ENCODE peak calls at places on chromosomes 11 and 22, in six cellular contexts. O is myocyte; F is activated naive CD8-positive, alpha-beta T cell treated with anti-CD3 and anti-CD28 coated beads, Interleukin-2, amount 50 U/mL, for 24 hours; Q is endothelial cell of umbilical vein; G is stimulated activated naive CD4-positive, alpha-beta T cell; Y is NCI-H2081. D is an unnamed sample.

GRCh38 chr11:8756201-8756600 is 73.6 kb downstream of the RPL27A start:
- DNase-seq in F (no peak), O (peak), Q (no peak), G (no peak), Y (no peak), D (no peak)

GRCh38 chr11:4072668-4073285 is 21.8 kb upstream of the RRM1 start:
- DNase-seq in F (peak), G (peak), O (peak), Q (peak), Y (peak), D (peak)

GRCh38 chr11:236774-237767 is at the start of gene PSMD13:
- DNase-seq in O (peak), Q (peak), Y (peak), F (peak), G (peak), D (peak)

GRCh38 chr11:66112640-66113098 is 42.6 kb downstream of the PACS1 start:
- DNase-seq in O (peak), Q (peak), G (no peak), F (no peak), Y (no peak), D (no peak)

GRCh38 chr22:22552630-22553029 is 6.4 kb downstream of the PRAME start:
- DNase-seq in Q (no peak), G (no peak), O (peak), Y (no peak), F (no peak), D (no peak)

GRCh38 chr22:32926600-32926999 is 125.1 kb downstream of the TIMP3 start:
- DNase-seq in G (no peak), Q (no peak), Y (no peak), O (peak), F (peak), D (no peak)

GRCh38 chr11:114162719-114163123 is 103.2 kb downstream of the ZBTB16 start:
- DNase-seq in G (no peak), Q (peak), F (no peak), Y (peak), O (peak), D (peak)

GRCh38 chr11:60193687-60194433 is 11.0 kb upstream of the MS4A6A start:
- DNase-seq in F (peak), Q (peak), G (peak), O (peak), Y (peak), D (peak)

GRCh38 chr11:122181372-122181771 is 65.4 kb upstream of the BLID start:
- DNase-seq in Q (peak), O (no peak), G (no peak), F (no peak), Y (no peak), D (no peak)

GRCh38 chr22:49046546-49047305 is 780.9 kb downstream of the BRD1 start:
- DNase-seq in O (no peak), G (no peak), Q (no peak), Y (peak), F (peak), D (peak)

GRCh38 chr11:16771350-16772140 is 33.1 kb downstream of the C11orf58 start:
- DNase-seq in Y (no peak), Q (no peak), G (no peak), O (no peak), F (no peak), D (no peak)

GRCh38 chr11:61378713-61379313 is 13.6 kb upstream of the TMEM216 start:
- DNase-seq in Q (no peak), O (peak), F (no peak), G (no peak), Y (no peak), D (no peak)

GRCh38 chr11:119759324-119759723 is 30.3 kb upstream of the NECTIN1 start:
- DNase-seq in Q (no peak), O (peak), Y (no peak), F (no peak), G (no peak), D (no peak)

GRCh38 chr11:80698646-80699045 is 1257.8 kb upstream of the TENM4 start:
- DNase-seq in G (no peak), O (no peak), Q (no peak), Y (no peak), F (no peak), D (no peak)

GRCh38 chr22:24146791-24147353 is 34.4 kb upstream of the SUSD2 start:
- DNase-seq in Y (no peak), G (no peak), Q (peak), F (no peak), O (peak), D (no peak)